ENCODE peak calls at places on chromosomes 1 and 21, in eight cellular contexts. X, F, J, A, T, N, O and I are unnamed samples.
A peak's percentile ranks its signal among the peaks of the same experiment; 100 is the strongest.

GRCh38 chr1:17909634-17910033 is 154.5 kb downstream of the ACTL8 start:
- DNase-seq in X (no peak), F (no peak), J (no peak), A (peak; percentile 35), T (peak; percentile 64), N (no peak), O (no peak), I (peak; percentile 8)

GRCh38 chr1:190949932-190950331 is 472.3 kb upstream of the BRINP3 start:
- DNase-seq in X (no peak), F (no peak), J (no peak), A (no peak), T (no peak), N (no peak), O (no peak), I (no peak)

GRCh38 chr1:237108299-237109040 is 66.5 kb downstream of the RYR2 start:
- DNase-seq in X (no peak), F (no peak), J (no peak), A (no peak), T (no peak), N (no peak), O (no peak), I (no peak)

GRCh38 chr21:46037338-46038325 is 56.1 kb downstream of the COL6A1 start:
- DNase-seq in X (no peak), F (no peak), J (no peak), A (no peak), T (no peak), N (no peak), O (no peak), I (no peak)

GRCh38 chr21:29403291-29403690 is 104.6 kb downstream of the BACH1 start:
- DNase-seq in X (no peak), F (no peak), J (no peak), A (no peak), T (no peak), N (no peak), O (no peak), I (no peak)

GRCh38 chr1:169630006-169630405 is at the start of gene SELP:
- DNase-seq in X (no peak), F (no peak), J (no peak), A (no peak), T (no peak), N (no peak), O (no peak), I (no peak)

GRCh38 chr1:106756752-106757151 is 299.7 kb upstream of the PRMT6 start:
- DNase-seq in X (no peak), F (no peak), J (no peak), A (no peak), T (no peak), N (no peak), O (no peak), I (no peak)

GRCh38 chr1:200738348-200738732 is 353 bp upstream of the CAMSAP2 start:
- DNase-seq in X (no peak), F (no peak), J (no peak), A (no peak), T (no peak), N (no peak), O (no peak), I (no peak)

GRCh38 chr1:63936276-63936675 is 162.5 kb downstream of the ROR1 start:
- DNase-seq in X (no peak), F (no peak), J (no peak), A (no peak), T (no peak), N (no peak), O (no peak), I (no peak)

GRCh38 chr1:94063379-94063778 is 57.6 kb downstream of the ABCA4 start:
- DNase-seq in X (peak; percentile 35), F (no peak), J (peak; percentile 2), A (peak; percentile 32), T (peak; percentile 62), N (no peak), O (no peak), I (peak; percentile 56)

GRCh38 chr1:1144122-1144842 is 28.4 kb upstream of the C1orf159 start:
- DNase-seq in X (peak; percentile 86), F (peak; percentile 61), J (peak; percentile 69), A (no peak), T (no peak), N (no peak), O (no peak), I (no peak)

GRCh38 chr1:46991083-46991923 is 32.2 kb upstream of the CYP4X1 start:
- DNase-seq in X (no peak), F (no peak), J (peak; percentile 20), A (no peak), T (no peak), N (no peak), O (no peak), I (peak; percentile 26)

GRCh38 chr1:62271932-62272728 is 47.1 kb downstream of the KANK4 start:
- DNase-seq in X (no peak), F (peak; percentile 27), J (no peak), A (no peak), T (no peak), N (no peak), O (peak; percentile 85), I (no peak)

GRCh38 chr21:27149034-27149433 is 182.1 kb upstream of the ADAMTS5 start:
- DNase-seq in X (no peak), F (no peak), J (no peak), A (no peak), T (peak; percentile 35), N (no peak), O (no peak), I (no peak)

GRCh38 chr21:42236693-42237092 is 17.8 kb downstream of the ABCG1 start:
- DNase-seq in X (no peak), F (no peak), J (no peak), A (no peak), T (no peak), N (no peak), O (no peak), I (no peak)

GRCh38 chr1:175338447-175339135 is 146.0 kb upstream of the KIAA0040 start:
- DNase-seq in X (peak; percentile 25), F (peak; percentile 61), J (no peak), A (peak; percentile 64), T (no peak), N (no peak), O (no peak), I (peak; percentile 15)

GRCh38 chr1:57674803-57675202 is 250.9 kb upstream of the DAB1 start:
- DNase-seq in X (no peak), F (no peak), J (no peak), A (no peak), T (no peak), N (no peak), O (no peak), I (no peak)

GRCh38 chr1:91400133-91400725 is 4.4 kb downstream of the HFM1 start:
- DNase-seq in X (no peak), F (no peak), J (no peak), A (no peak), T (no peak), N (no peak), O (no peak), I (peak; percentile 20)

GRCh38 chr21:25537174-25537573 is 70.1 kb downstream of the MRPL39 start:
- DNase-seq in X (no peak), F (no peak), J (no peak), A (no peak), T (no peak), N (no peak), O (no peak), I (no peak)

GRCh38 chr1:36086529-36087232 is 2.0 kb upstream of the ADPRS start:
- DNase-seq in X (no peak), F (no peak), J (no peak), A (no peak), T (no peak), N (no peak), O (no peak), I (no peak)

GRCh38 chr1:157691285-157691920 is 9.2 kb downstream of the FCRL3 start:
- DNase-seq in X (no peak), F (no peak), J (peak; percentile 17), A (peak; percentile 11), T (peak; percentile 77), N (no peak), O (no peak), I (peak; percentile 49)

GRCh38 chr1:200776949-200777348 is 38.3 kb downstream of the CAMSAP2 start:
- DNase-seq in X (no peak), F (no peak), J (no peak), A (no peak), T (no peak), N (no peak), O (no peak), I (peak; percentile 72)

GRCh38 chr1:212010004-212010403 is 25.4 kb downstream of the INTS7 start:
- DNase-seq in X (no peak), F (no peak), J (no peak), A (no peak), T (no peak), N (no peak), O (no peak), I (no peak)

GRCh38 chr1:34073028-34073730 is 91.9 kb downstream of the CSMD2 start:
- DNase-seq in X (no peak), F (no peak), J (no peak), A (no peak), T (no peak), N (no peak), O (no peak), I (no peak)

GRCh38 chr1:171742577-171742922 is 685 bp upstream of the VAMP4 start:
- DNase-seq in X (peak; percentile 49), F (no peak), J (no peak), A (peak; percentile 47), T (peak; percentile 57), N (no peak), O (peak; percentile 13), I (peak; percentile 71)

GRCh38 chr1:147539122-147539575 is 2.2 kb upstream of the BCL9 start:
- DNase-seq in X (no peak), F (peak; percentile 27), J (no peak), A (no peak), T (peak; percentile 84), N (no peak), O (no peak), I (peak; percentile 96)

GRCh38 chr1:230067441-230067870 is 418 bp downstream of the GALNT2 start:
- DNase-seq in X (peak; percentile 40), F (no peak), J (peak; percentile 16), A (no peak), T (peak; percentile 62), N (no peak), O (no peak), I (peak; percentile 51)

GRCh38 chr1:35576061-35576765 is 3.1 kb downstream of the TFAP2E start:
- DNase-seq in X (no peak), F (no peak), J (no peak), A (no peak), T (no peak), N (no peak), O (no peak), I (no peak)

GRCh38 chr1:22321917-22322316 is 129.7 kb upstream of the ZBTB40 start:
- DNase-seq in X (no peak), F (no peak), J (no peak), A (no peak), T (no peak), N (no peak), O (no peak), I (no peak)

GRCh38 chr1:115426271-115426771 is 88.3 kb upstream of the NGF start:
- DNase-seq in X (no peak), F (no peak), J (no peak), A (peak; percentile 5), T (peak; percentile 86), N (no peak), O (peak; percentile 12), I (peak; percentile 98)